ENCODE peak calls at places on chromosomes 11 and 22, in seven cellular contexts. One of them, this sample, is unnamed.

GRCh38 chr22:29256606-29257325 is 11.0 kb downstream of the RHBDD3 start:
- DNase-seq in sigmoid colon: no peak
- DNase-seq in tibial artery: no peak
- DNase-seq in neural progenitor cell: no peak
- DNase-seq in GM23338: no peak
- DNase-seq in H1: no peak
- DNase-seq in lower lobe of right lung: no peak
- DNase-seq in this sample: no peak

GRCh38 chr11:49208006-49208721 is at the start of gene FOLH1:
- DNase-seq in H1: no peak
- DNase-seq in neural progenitor cell: no peak
- DNase-seq in tibial artery: peak; percentile 25
- DNase-seq in GM23338: peak; percentile 74
- DNase-seq in lower lobe of right lung: peak; percentile 51
- DNase-seq in sigmoid colon: peak; percentile 63
- DNase-seq in this sample: peak; percentile 75

GRCh38 chr11:63672934-63673539 is 1.9 kb upstream of the ATL3 start:
- DNase-seq in neural progenitor cell: no peak
- DNase-seq in sigmoid colon: no peak
- DNase-seq in tibial artery: no peak
- DNase-seq in GM23338: no peak
- DNase-seq in lower lobe of right lung: no peak
- DNase-seq in H1: no peak
- DNase-seq in this sample: no peak

GRCh38 chr22:47210112-47210657 is 447.7 kb downstream of the TBC1D22A start:
- DNase-seq in lower lobe of right lung: no peak
- DNase-seq in tibial artery: no peak
- DNase-seq in neural progenitor cell: no peak
- DNase-seq in H1: no peak
- DNase-seq in sigmoid colon: no peak
- DNase-seq in GM23338: no peak
- DNase-seq in this sample: peak; percentile 41

GRCh38 chr22:43404673-43405385 is 7.0 kb upstream of the MPPED1 start:
- DNase-seq in neural progenitor cell: no peak
- DNase-seq in GM23338: no peak
- DNase-seq in tibial artery: no peak
- DNase-seq in H1: no peak
- DNase-seq in lower lobe of right lung: peak; percentile 33
- DNase-seq in sigmoid colon: no peak
- DNase-seq in this sample: peak; percentile 63

GRCh38 chr22:44460287-44461082 is 37.5 kb downstream of the RTL6 start:
- DNase-seq in GM23338: no peak
- DNase-seq in sigmoid colon: no peak
- DNase-seq in lower lobe of right lung: no peak
- DNase-seq in H1: no peak
- DNase-seq in neural progenitor cell: no peak
- DNase-seq in tibial artery: no peak
- DNase-seq in this sample: peak; percentile 1

GRCh38 chr11:61996933-61997332 is 29.5 kb upstream of the FTH1 start:
- DNase-seq in GM23338: peak; percentile 46
- DNase-seq in lower lobe of right lung: no peak
- DNase-seq in neural progenitor cell: peak; percentile 85
- DNase-seq in sigmoid colon: no peak
- DNase-seq in tibial artery: no peak
- DNase-seq in H1: no peak
- DNase-seq in this sample: no peak

GRCh38 chr11:119906376-119906775 is 177.4 kb upstream of the NECTIN1 start:
- DNase-seq in sigmoid colon: no peak
- DNase-seq in neural progenitor cell: no peak
- DNase-seq in H1: no peak
- DNase-seq in GM23338: no peak
- DNase-seq in tibial artery: no peak
- DNase-seq in lower lobe of right lung: no peak
- DNase-seq in this sample: peak; percentile 24

GRCh38 chr11:124724854-124725718 is 14.7 kb upstream of the NRGN start:
- DNase-seq in neural progenitor cell: no peak
- DNase-seq in lower lobe of right lung: peak; percentile 83
- DNase-seq in tibial artery: no peak
- DNase-seq in sigmoid colon: no peak
- DNase-seq in H1: no peak
- DNase-seq in GM23338: no peak
- DNase-seq in this sample: peak; percentile 74

GRCh38 chr11:21866781-21867180 is 326.1 kb upstream of the ANO5 start:
- DNase-seq in neural progenitor cell: no peak
- DNase-seq in H1: no peak
- DNase-seq in tibial artery: no peak
- DNase-seq in sigmoid colon: no peak
- DNase-seq in lower lobe of right lung: no peak
- DNase-seq in GM23338: no peak
- DNase-seq in this sample: no peak

GRCh38 chr11:125333354-125334077 is 162.5 kb downstream of the FEZ1 start:
- DNase-seq in H1: no peak
- DNase-seq in neural progenitor cell: no peak
- DNase-seq in sigmoid colon: no peak
- DNase-seq in GM23338: no peak
- DNase-seq in tibial artery: no peak
- DNase-seq in lower lobe of right lung: no peak
- DNase-seq in this sample: no peak

GRCh38 chr11:112292785-112293407 is 32.2 kb upstream of the PLET1 start:
- DNase-seq in tibial artery: peak; percentile 83
- DNase-seq in H1: no peak
- DNase-seq in neural progenitor cell: no peak
- DNase-seq in lower lobe of right lung: no peak
- DNase-seq in sigmoid colon: peak; percentile 70
- DNase-seq in GM23338: no peak
- DNase-seq in this sample: no peak

GRCh38 chr11:134800130-134800529 is 388.1 kb upstream of the B3GAT1 start:
- DNase-seq in sigmoid colon: no peak
- DNase-seq in GM23338: no peak
- DNase-seq in lower lobe of right lung: no peak
- DNase-seq in H1: no peak
- DNase-seq in tibial artery: no peak
- DNase-seq in neural progenitor cell: no peak
- DNase-seq in this sample: no peak

GRCh38 chr11:58392741-58393140 is 13.9 kb downstream of the OR5B3 start:
- DNase-seq in tibial artery: no peak
- DNase-seq in H1: no peak
- DNase-seq in neural progenitor cell: no peak
- DNase-seq in lower lobe of right lung: no peak
- DNase-seq in sigmoid colon: no peak
- DNase-seq in GM23338: no peak
- DNase-seq in this sample: no peak

GRCh38 chr11:36075053-36075452 is 131.2 kb downstream of the LDLRAD3 start:
- DNase-seq in GM23338: no peak
- DNase-seq in H1: no peak
- DNase-seq in neural progenitor cell: no peak
- DNase-seq in lower lobe of right lung: no peak
- DNase-seq in sigmoid colon: no peak
- DNase-seq in tibial artery: no peak
- DNase-seq in this sample: no peak

GRCh38 chr11:109708184-109708583 is 286.2 kb downstream of the C11orf87 start:
- DNase-seq in sigmoid colon: no peak
- DNase-seq in lower lobe of right lung: no peak
- DNase-seq in GM23338: no peak
- DNase-seq in tibial artery: no peak
- DNase-seq in neural progenitor cell: peak; percentile 13
- DNase-seq in H1: no peak
- DNase-seq in this sample: no peak

GRCh38 chr11:46671958-46672315 is 28.5 kb downstream of the ARHGAP1 start:
- DNase-seq in neural progenitor cell: no peak
- DNase-seq in lower lobe of right lung: no peak
- DNase-seq in H1: no peak
- DNase-seq in tibial artery: no peak
- DNase-seq in GM23338: no peak
- DNase-seq in sigmoid colon: peak; percentile 40
- DNase-seq in this sample: no peak
- H3K27ac ChIP-seq in neural progenitor cell: no peak overlapping the region
- H3K27ac ChIP-seq in lower lobe of right lung: peak overlapping the region; percentile 48
- H3K27ac ChIP-seq in H1: no peak overlapping the region
- H3K27ac ChIP-seq in tibial artery: no peak overlapping the region
- H3K27ac ChIP-seq in GM23338: no peak overlapping the region
- H3K27ac ChIP-seq in sigmoid colon: no peak overlapping the region
- H3K27ac ChIP-seq in this sample: peak overlapping the region; percentile 90

DNA sequence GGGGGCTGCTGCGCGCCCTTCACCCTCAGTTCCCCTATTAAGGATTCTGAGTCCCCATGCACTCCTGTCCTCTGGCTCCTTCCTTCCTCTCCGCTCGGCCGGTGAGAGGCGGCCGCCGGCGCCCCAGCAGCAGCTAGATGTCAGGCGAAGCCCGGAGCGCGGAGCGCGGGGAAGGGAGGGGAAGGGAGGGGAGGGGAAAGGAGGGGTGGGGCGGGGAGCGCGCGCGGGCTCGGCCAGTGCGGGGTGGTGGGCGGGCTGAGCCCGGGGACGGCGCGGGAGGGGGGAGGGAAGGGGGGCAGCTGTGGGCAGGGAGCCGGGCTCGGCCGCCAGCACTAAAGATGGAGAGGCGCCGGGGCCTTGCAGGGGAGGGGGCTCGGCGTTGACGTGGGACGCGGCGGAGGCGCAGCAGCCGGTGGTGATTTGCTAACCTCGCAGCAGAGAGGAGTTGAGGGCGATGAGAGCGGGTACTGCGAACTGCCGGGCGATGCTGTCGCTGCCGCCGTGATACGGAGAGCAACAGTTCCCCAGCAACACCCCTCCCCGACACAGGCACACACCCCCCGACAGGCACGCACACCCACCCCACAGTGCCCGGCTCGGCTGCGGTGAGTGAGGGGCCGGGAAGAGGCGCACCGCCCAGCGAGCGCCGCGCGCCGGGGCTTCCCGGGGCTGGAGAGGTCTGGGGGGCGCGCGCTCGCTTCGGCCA is at the start of gene ZBTB16:
- DNase-seq in GM23338: peak; percentile 92
- DNase-seq in H1: peak; percentile 61
- DNase-seq in tibial artery: peak; percentile 88
- DNase-seq in lower lobe of right lung: peak; percentile 91
- DNase-seq in sigmoid colon: peak; percentile 98
- DNase-seq in neural progenitor cell: peak; percentile 95
- DNase-seq in this sample: peak; percentile 95
- TF ChIP-seq CTCF in GM23338: peak; percentile 24
- TF ChIP-seq CTCF in H1: no peak
- TF ChIP-seq CTCF in tibial artery: no peak
- TF ChIP-seq CTCF in lower lobe of right lung: no peak
- TF ChIP-seq CTCF in sigmoid colon: no peak
- TF ChIP-seq CTCF in neural progenitor cell: no peak
- TF ChIP-seq CTCF in this sample: peak; percentile 23

DNA sequence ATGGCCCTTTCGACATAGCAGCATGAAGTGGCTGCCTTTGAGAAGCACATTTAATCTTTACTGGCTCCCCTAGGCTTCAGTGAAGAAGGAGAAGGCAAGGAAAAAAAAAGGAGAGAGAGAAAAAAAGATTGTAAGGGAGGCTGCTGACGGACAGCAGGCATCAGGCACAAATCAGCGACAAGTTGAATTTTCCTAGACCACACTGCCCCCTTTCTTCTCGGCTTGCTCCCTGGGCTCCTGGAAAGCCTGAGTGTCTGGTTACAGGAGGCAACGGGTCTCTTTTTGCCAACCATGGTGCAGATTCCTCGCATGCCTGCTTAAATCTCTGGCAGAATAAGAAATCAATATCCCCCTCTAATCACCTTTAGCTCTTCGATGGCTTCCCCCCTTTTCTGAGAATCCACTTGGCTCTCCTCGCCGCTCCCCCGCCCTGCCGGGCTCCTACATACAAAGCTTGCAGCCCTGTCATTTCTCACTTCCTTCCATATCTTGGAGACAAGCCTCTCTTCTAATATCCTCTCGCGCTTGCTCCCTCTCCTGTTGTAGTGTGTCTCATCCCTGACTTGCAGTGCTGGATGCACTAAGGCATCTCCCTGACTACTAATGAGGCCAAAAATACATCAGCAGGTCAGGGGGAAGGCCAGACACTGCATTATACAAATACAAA is 14.3 kb downstream of the BLID start:
- DNase-seq in lower lobe of right lung: no peak
- DNase-seq in neural progenitor cell: peak; percentile 86
- DNase-seq in GM23338: peak; percentile 87
- DNase-seq in sigmoid colon: peak; percentile 89
- DNase-seq in tibial artery: peak; percentile 78
- DNase-seq in H1: peak; percentile 58
- DNase-seq in this sample: no peak
- H3K27ac ChIP-seq in lower lobe of right lung: peak overlapping the region; percentile 61
- H3K27ac ChIP-seq in neural progenitor cell: no peak overlapping the region
- H3K27ac ChIP-seq in GM23338: peak overlapping the region; percentile 35
- H3K27ac ChIP-seq in sigmoid colon: peak overlapping the region; percentile 90
- H3K27ac ChIP-seq in tibial artery: peak overlapping the region; percentile 91
- H3K27ac ChIP-seq in H1: no peak overlapping the region
- H3K27ac ChIP-seq in this sample: peak overlapping the region; percentile 68

GRCh38 chr11:78149646-78150045 is 10.2 kb upstream of the ALG8 start:
- DNase-seq in neural progenitor cell: no peak
- DNase-seq in H1: no peak
- DNase-seq in sigmoid colon: no peak
- DNase-seq in lower lobe of right lung: no peak
- DNase-seq in GM23338: no peak
- DNase-seq in tibial artery: peak; percentile 65
- DNase-seq in this sample: no peak
- TF ChIP-seq CTCF in neural progenitor cell: no peak
- TF ChIP-seq CTCF in H1: no peak
- TF ChIP-seq CTCF in sigmoid colon: no peak
- TF ChIP-seq CTCF in lower lobe of right lung: no peak
- TF ChIP-seq CTCF in GM23338: peak; percentile 25
- TF ChIP-seq CTCF in tibial artery: peak; percentile 57
- TF ChIP-seq CTCF in this sample: no peak

GRCh38 chr22:19129871-19130270 is 1.2 kb upstream of the TSSK2 start:
- DNase-seq in neural progenitor cell: no peak
- DNase-seq in H1: no peak
- DNase-seq in tibial artery: no peak
- DNase-seq in sigmoid colon: no peak
- DNase-seq in lower lobe of right lung: no peak
- DNase-seq in GM23338: no peak
- DNase-seq in this sample: no peak
- H3K27ac ChIP-seq in neural progenitor cell: no peak overlapping the region
- H3K27ac ChIP-seq in H1: no peak overlapping the region
- H3K27ac ChIP-seq in tibial artery: no peak overlapping the region
- H3K27ac ChIP-seq in sigmoid colon: no peak overlapping the region
- H3K27ac ChIP-seq in lower lobe of right lung: no peak overlapping the region
- H3K27ac ChIP-seq in GM23338: no peak overlapping the region
- H3K27ac ChIP-seq in this sample: no peak overlapping the region

GRCh38 chr22:38069372-38070249 is 12.4 kb downstream of the PICK1 start:
- DNase-seq in sigmoid colon: peak; percentile 94
- DNase-seq in H1: no peak
- DNase-seq in lower lobe of right lung: no peak
- DNase-seq in GM23338: peak; percentile 58
- DNase-seq in tibial artery: peak; percentile 87
- DNase-seq in neural progenitor cell: peak; percentile 73
- DNase-seq in this sample: no peak
- TF ChIP-seq CTCF in sigmoid colon: peak; percentile 60
- TF ChIP-seq CTCF in H1: peak; percentile 65
- TF ChIP-seq CTCF in lower lobe of right lung: peak; percentile 37
- TF ChIP-seq CTCF in GM23338: peak; percentile 84
- TF ChIP-seq CTCF in tibial artery: peak; percentile 74
- TF ChIP-seq CTCF in neural progenitor cell: peak; percentile 69
- TF ChIP-seq CTCF in this sample: no peak